ENCODE peak calls at places on chromosomes 3 and 15, in ten cellular contexts. One of them, this sample, is unnamed.

GRCh38 chr3:106326941-106327765 is 458.3 kb upstream of the CBLB start:
- DNase-seq in SK-N-SH: no peak
- DNase-seq in A549: no peak
- DNase-seq in coronary artery: no peak
- DNase-seq in WERI-Rb-1: no peak
- DNase-seq in mesendoderm: no peak
- DNase-seq in HFF-Myc: no peak
- DNase-seq in psoas muscle: no peak
- DNase-seq in mesenchymal stem cell: peak; percentile 18
- DNase-seq in MM.1S: no peak
- DNase-seq in this sample: no peak

GRCh38 chr3:11914041-11914440 is 67.4 kb upstream of the TAMM41 start:
- DNase-seq in coronary artery: peak; percentile 16
- DNase-seq in A549: no peak
- DNase-seq in psoas muscle: no peak
- DNase-seq in SK-N-SH: no peak
- DNase-seq in mesenchymal stem cell: no peak
- DNase-seq in HFF-Myc: no peak
- DNase-seq in MM.1S: no peak
- DNase-seq in mesendoderm: no peak
- DNase-seq in WERI-Rb-1: no peak
- DNase-seq in this sample: no peak

GRCh38 chr3:15050405-15051092 is 14.6 kb downstream of the MRPS25 start:
- DNase-seq in mesenchymal stem cell: no peak
- DNase-seq in mesendoderm: no peak
- DNase-seq in MM.1S: peak; percentile 61
- DNase-seq in SK-N-SH: no peak
- DNase-seq in coronary artery: no peak
- DNase-seq in psoas muscle: no peak
- DNase-seq in A549: no peak
- DNase-seq in HFF-Myc: no peak
- DNase-seq in WERI-Rb-1: no peak
- DNase-seq in this sample: no peak

GRCh38 chr3:169964176-169964575 is 2.4 kb upstream of the SEC62 start:
- DNase-seq in WERI-Rb-1: no peak
- DNase-seq in MM.1S: no peak
- DNase-seq in A549: no peak
- DNase-seq in SK-N-SH: no peak
- DNase-seq in HFF-Myc: no peak
- DNase-seq in mesenchymal stem cell: no peak
- DNase-seq in psoas muscle: no peak
- DNase-seq in mesendoderm: peak; percentile 76
- DNase-seq in coronary artery: no peak
- DNase-seq in this sample: peak; percentile 72

GRCh38 chr3:31066999-31067398 is 172.5 kb upstream of the GADL1 start:
- DNase-seq in HFF-Myc: peak; percentile 93
- DNase-seq in coronary artery: no peak
- DNase-seq in MM.1S: no peak
- DNase-seq in SK-N-SH: peak; percentile 4
- DNase-seq in mesendoderm: peak; percentile 59
- DNase-seq in psoas muscle: no peak
- DNase-seq in WERI-Rb-1: no peak
- DNase-seq in mesenchymal stem cell: peak; percentile 74
- DNase-seq in A549: no peak
- DNase-seq in this sample: peak; percentile 89

GRCh38 chr3:24110051-24110450 is 165.0 kb downstream of the NR1D2 start:
- DNase-seq in MM.1S: no peak
- DNase-seq in mesenchymal stem cell: no peak
- DNase-seq in HFF-Myc: no peak
- DNase-seq in A549: no peak
- DNase-seq in mesendoderm: no peak
- DNase-seq in psoas muscle: no peak
- DNase-seq in SK-N-SH: no peak
- DNase-seq in WERI-Rb-1: no peak
- DNase-seq in coronary artery: no peak
- DNase-seq in this sample: no peak

GRCh38 chr15:25804451-25804850 is 58.7 kb downstream of the ATP10A start:
- DNase-seq in coronary artery: no peak
- DNase-seq in A549: no peak
- DNase-seq in MM.1S: no peak
- DNase-seq in psoas muscle: no peak
- DNase-seq in mesenchymal stem cell: no peak
- DNase-seq in mesendoderm: no peak
- DNase-seq in SK-N-SH: no peak
- DNase-seq in HFF-Myc: no peak
- DNase-seq in WERI-Rb-1: no peak
- DNase-seq in this sample: no peak

GRCh38 chr15:29322407-29322806 is 52.8 kb upstream of the NSMCE3 start:
- DNase-seq in mesendoderm: peak; percentile 37
- DNase-seq in mesenchymal stem cell: peak; percentile 2
- DNase-seq in SK-N-SH: no peak
- DNase-seq in coronary artery: no peak
- DNase-seq in HFF-Myc: no peak
- DNase-seq in MM.1S: no peak
- DNase-seq in A549: no peak
- DNase-seq in psoas muscle: no peak
- DNase-seq in WERI-Rb-1: no peak
- DNase-seq in this sample: peak; percentile 48

GRCh38 chr15:70035719-70036077 is 62.0 kb downstream of the TLE3 start:
- DNase-seq in WERI-Rb-1: no peak
- DNase-seq in HFF-Myc: no peak
- DNase-seq in coronary artery: no peak
- DNase-seq in A549: no peak
- DNase-seq in psoas muscle: no peak
- DNase-seq in mesenchymal stem cell: no peak
- DNase-seq in MM.1S: peak; percentile 64
- DNase-seq in SK-N-SH: no peak
- DNase-seq in mesendoderm: no peak
- DNase-seq in this sample: no peak

GRCh38 chr15:78550815-78551214 is 10.6 kb downstream of the PSMA4 start:
- DNase-seq in WERI-Rb-1: no peak
- DNase-seq in psoas muscle: no peak
- DNase-seq in coronary artery: no peak
- DNase-seq in A549: no peak
- DNase-seq in mesendoderm: no peak
- DNase-seq in MM.1S: no peak
- DNase-seq in SK-N-SH: no peak
- DNase-seq in HFF-Myc: no peak
- DNase-seq in mesenchymal stem cell: no peak
- DNase-seq in this sample: no peak

GRCh38 chr3:87076951-87077350 is 86.0 kb upstream of the VGLL3 start:
- DNase-seq in MM.1S: no peak
- DNase-seq in mesendoderm: peak; percentile 74
- DNase-seq in WERI-Rb-1: no peak
- DNase-seq in coronary artery: no peak
- DNase-seq in A549: peak; percentile 9
- DNase-seq in HFF-Myc: peak; percentile 45
- DNase-seq in psoas muscle: no peak
- DNase-seq in mesenchymal stem cell: peak; percentile 86
- DNase-seq in SK-N-SH: no peak
- DNase-seq in this sample: peak; percentile 73

GRCh38 chr3:193010191-193010590 is 92.5 kb upstream of the MB21D2 start:
- DNase-seq in psoas muscle: peak; percentile 26
- DNase-seq in mesenchymal stem cell: no peak
- DNase-seq in A549: no peak
- DNase-seq in SK-N-SH: no peak
- DNase-seq in coronary artery: no peak
- DNase-seq in mesendoderm: no peak
- DNase-seq in MM.1S: no peak
- DNase-seq in WERI-Rb-1: no peak
- DNase-seq in HFF-Myc: no peak
- DNase-seq in this sample: no peak

DNA sequence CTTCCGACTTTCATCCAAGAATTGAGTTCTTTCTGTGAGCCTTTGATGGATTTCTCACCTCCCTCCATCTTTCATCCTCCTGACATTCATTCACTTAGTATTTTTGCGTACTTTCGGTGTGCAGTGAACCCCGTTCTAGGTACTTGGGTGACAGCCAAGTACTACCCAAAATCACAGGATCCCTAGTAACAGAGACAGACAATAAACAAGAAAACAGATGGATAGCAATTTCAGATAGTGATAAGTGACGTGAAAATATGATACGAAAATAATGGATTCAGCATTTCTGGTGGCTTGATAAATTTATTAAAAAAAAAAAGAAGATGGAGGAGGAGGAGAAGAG is 263 bp upstream of the CMTM6 start:
- DNase-seq in SK-N-SH: no peak
- DNase-seq in mesendoderm: no peak
- DNase-seq in HFF-Myc: no peak
- DNase-seq in MM.1S: peak; percentile 17
- DNase-seq in coronary artery: no peak
- DNase-seq in mesenchymal stem cell: no peak
- DNase-seq in psoas muscle: no peak
- DNase-seq in WERI-Rb-1: no peak
- DNase-seq in A549: no peak
- DNase-seq in this sample: no peak
- H3K4me3 ChIP-seq in SK-N-SH: peak overlapping the region; percentile 80
- H3K4me3 ChIP-seq in mesendoderm: no peak overlapping the region
- H3K4me3 ChIP-seq in HFF-Myc: peak overlapping the region; percentile 78
- H3K4me3 ChIP-seq in MM.1S: peak overlapping the region; percentile 99
- H3K4me3 ChIP-seq in coronary artery: peak overlapping the region; percentile 96
- H3K4me3 ChIP-seq in mesenchymal stem cell: no peak overlapping the region
- H3K4me3 ChIP-seq in psoas muscle: peak overlapping the region; percentile 98
- H3K4me3 ChIP-seq in WERI-Rb-1: peak overlapping the region; percentile 69
- H3K4me3 ChIP-seq in A549: peak overlapping the region; percentile 88
- H3K4me3 ChIP-seq in this sample: peak overlapping the region; percentile 92

GRCh38 chr3:128488636-128488994 is 4.4 kb downstream of the GATA2 start:
- DNase-seq in coronary artery: no peak
- DNase-seq in mesenchymal stem cell: no peak
- DNase-seq in A549: no peak
- DNase-seq in SK-N-SH: peak; percentile 68
- DNase-seq in mesendoderm: peak; percentile 70
- DNase-seq in psoas muscle: no peak
- DNase-seq in WERI-Rb-1: no peak
- DNase-seq in HFF-Myc: no peak
- DNase-seq in MM.1S: no peak
- DNase-seq in this sample: no peak
- H3K4me3 ChIP-seq in coronary artery: peak overlapping the region; percentile 86
- H3K4me3 ChIP-seq in mesenchymal stem cell: no peak overlapping the region
- H3K4me3 ChIP-seq in A549: peak overlapping the region; percentile 84
- H3K4me3 ChIP-seq in SK-N-SH: peak overlapping the region; percentile 77
- H3K4me3 ChIP-seq in mesendoderm: no peak overlapping the region
- H3K4me3 ChIP-seq in psoas muscle: peak overlapping the region; percentile 73
- H3K4me3 ChIP-seq in WERI-Rb-1: peak overlapping the region; percentile 29
- H3K4me3 ChIP-seq in HFF-Myc: peak overlapping the region; percentile 94
- H3K4me3 ChIP-seq in MM.1S: peak overlapping the region; percentile 67
- H3K4me3 ChIP-seq in this sample: no peak overlapping the region

GRCh38 chr3:145519598-145520078 is 641.3 kb downstream of the PLOD2 start:
- DNase-seq in coronary artery: no peak
- DNase-seq in HFF-Myc: no peak
- DNase-seq in mesendoderm: no peak
- DNase-seq in SK-N-SH: no peak
- DNase-seq in psoas muscle: no peak
- DNase-seq in MM.1S: no peak
- DNase-seq in WERI-Rb-1: no peak
- DNase-seq in mesenchymal stem cell: no peak
- DNase-seq in A549: no peak
- DNase-seq in this sample: no peak

GRCh38 chr3:145522893-145523651 is 637.9 kb downstream of the PLOD2 start:
- DNase-seq in psoas muscle: no peak
- DNase-seq in WERI-Rb-1: no peak
- DNase-seq in mesenchymal stem cell: no peak
- DNase-seq in HFF-Myc: no peak
- DNase-seq in MM.1S: no peak
- DNase-seq in A549: no peak
- DNase-seq in mesendoderm: no peak
- DNase-seq in coronary artery: no peak
- DNase-seq in SK-N-SH: no peak
- DNase-seq in this sample: no peak

GRCh38 chr3:145522179-145522578 is 638.8 kb downstream of the PLOD2 start:
- DNase-seq in psoas muscle: no peak
- DNase-seq in mesendoderm: no peak
- DNase-seq in MM.1S: no peak
- DNase-seq in coronary artery: no peak
- DNase-seq in WERI-Rb-1: no peak
- DNase-seq in SK-N-SH: no peak
- DNase-seq in mesenchymal stem cell: no peak
- DNase-seq in HFF-Myc: no peak
- DNase-seq in A549: no peak
- DNase-seq in this sample: no peak

DNA sequence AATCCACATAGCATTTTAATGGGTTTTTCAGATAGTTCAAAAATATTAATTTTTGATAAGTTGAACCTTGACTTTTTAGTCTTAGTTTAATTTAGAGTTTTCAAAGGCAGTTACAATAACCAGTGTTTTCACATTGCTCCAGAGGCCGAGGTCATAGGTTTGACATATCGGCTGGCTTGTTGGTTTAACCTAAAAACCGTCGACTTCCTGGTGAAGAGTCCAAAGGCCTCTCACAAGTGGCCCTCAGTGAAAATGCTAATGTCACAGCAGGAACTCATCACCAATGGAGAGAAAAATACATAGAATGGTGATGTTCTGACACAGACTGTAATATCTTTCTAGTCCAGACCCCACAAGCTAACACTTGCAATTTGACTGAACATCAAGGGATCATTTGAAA is 642.3 kb downstream of the PLOD2 start:
- DNase-seq in HFF-Myc: no peak
- DNase-seq in mesenchymal stem cell: no peak
- DNase-seq in coronary artery: no peak
- DNase-seq in WERI-Rb-1: no peak
- DNase-seq in SK-N-SH: no peak
- DNase-seq in mesendoderm: peak; percentile 9
- DNase-seq in A549: no peak
- DNase-seq in psoas muscle: no peak
- DNase-seq in MM.1S: no peak
- DNase-seq in this sample: no peak
- H3K4me3 ChIP-seq in HFF-Myc: no peak overlapping the region
- H3K4me3 ChIP-seq in mesenchymal stem cell: no peak overlapping the region
- H3K4me3 ChIP-seq in coronary artery: no peak overlapping the region
- H3K4me3 ChIP-seq in WERI-Rb-1: no peak overlapping the region
- H3K4me3 ChIP-seq in SK-N-SH: no peak overlapping the region
- H3K4me3 ChIP-seq in mesendoderm: no peak overlapping the region
- H3K4me3 ChIP-seq in A549: no peak overlapping the region
- H3K4me3 ChIP-seq in psoas muscle: no peak overlapping the region
- H3K4me3 ChIP-seq in MM.1S: no peak overlapping the region
- H3K4me3 ChIP-seq in this sample: no peak overlapping the region

GRCh38 chr15:60116456-60117089 is 112.5 kb downstream of the FOXB1 start:
- DNase-seq in mesenchymal stem cell: no peak
- DNase-seq in psoas muscle: no peak
- DNase-seq in SK-N-SH: no peak
- DNase-seq in HFF-Myc: no peak
- DNase-seq in mesendoderm: no peak
- DNase-seq in coronary artery: no peak
- DNase-seq in MM.1S: no peak
- DNase-seq in WERI-Rb-1: no peak
- DNase-seq in A549: no peak
- DNase-seq in this sample: no peak
- H3K4me3 ChIP-seq in mesenchymal stem cell: no peak overlapping the region
- H3K4me3 ChIP-seq in psoas muscle: no peak overlapping the region
- H3K4me3 ChIP-seq in SK-N-SH: no peak overlapping the region
- H3K4me3 ChIP-seq in HFF-Myc: no peak overlapping the region
- H3K4me3 ChIP-seq in mesendoderm: no peak overlapping the region
- H3K4me3 ChIP-seq in coronary artery: no peak overlapping the region
- H3K4me3 ChIP-seq in MM.1S: no peak overlapping the region
- H3K4me3 ChIP-seq in WERI-Rb-1: no peak overlapping the region
- H3K4me3 ChIP-seq in A549: no peak overlapping the region
- H3K4me3 ChIP-seq in this sample: no peak overlapping the region

This sample was measured in brain microvascular endothelial cell.